ENCODE peak calls at places on chromosomes 13 and 19, in eight cellular contexts. K is heart right ventricle, F is astrocyte of the cerebellum, P is OCI-LY7, G is lower leg skin, M is uterus, J is upper lobe of left lung, U is tibial artery. C is an unnamed sample.

GRCh38 chr13:95382906-95383305 is 81.7 kb upstream of the ABCC4 start:
- DNase-seq in K (no peak), G (no peak), U (no peak), M (no peak), J (no peak), F (no peak), P (no peak), C (no peak)

GRCh38 chr19:17240062-17240854 is 5.5 kb downstream of the NR2F6 start:
- DNase-seq in U (no peak), F (no peak), P (no peak), M (no peak), G (no peak), J (no peak), K (no peak), C (no peak)

GRCh38 chr13:49814551-49815270 is 22.2 kb upstream of the KPNA3 start:
- DNase-seq in F (no peak), J (no peak), M (no peak), P (no peak), G (no peak), K (no peak), U (no peak), C (no peak)

GRCh38 chr19:33501957-33502356 is 19.6 kb downstream of the PEPD start:
- DNase-seq in U (peak), P (no peak), K (no peak), G (no peak), J (no peak), F (no peak), M (no peak), C (no peak)

GRCh38 chr19:3006075-3006767 is 22.9 kb downstream of the TLE2 start:
- DNase-seq in F (no peak), J (no peak), K (no peak), P (peak), U (no peak), M (no peak), G (no peak), C (no peak)

GRCh38 chr13:72643339-72643989 is 84.0 kb downstream of the MZT1 start:
- DNase-seq in G (no peak), J (peak), M (no peak), F (peak), U (no peak), P (peak), K (peak), C (no peak)

GRCh38 chr13:87124785-87125074 is 546.4 kb upstream of the SLITRK5 start:
- DNase-seq in J (no peak), U (no peak), M (no peak), F (no peak), P (no peak), K (no peak), G (no peak), C (no peak)

GRCh38 chr13:59447031-59447430 is 716.7 kb downstream of the DIAPH3 start:
- DNase-seq in M (no peak), U (no peak), F (no peak), G (no peak), J (no peak), K (no peak), P (no peak), C (no peak)

GRCh38 chr13:26942184-26942583 is 181.6 kb upstream of the GPR12 start:
- DNase-seq in K (no peak), J (no peak), U (no peak), P (no peak), M (no peak), F (no peak), G (no peak), C (no peak)

GRCh38 chr13:78121459-78122348 is 203.1 kb upstream of the EDNRB start:
- DNase-seq in F (peak), G (no peak), K (peak), M (peak), J (peak), P (peak), U (no peak), C (no peak)

GRCh38 chr19:43527860-43528622 is 1.0 kb upstream of the ETHE1 start:
- DNase-seq in M (peak), J (peak), U (peak), K (peak), G (no peak), P (no peak), F (no peak), C (peak)

GRCh38 chr19:18023596-18024212 is 15.7 kb downstream of the ARRDC2 start:
- DNase-seq in U (peak), F (no peak), J (peak), M (peak), P (peak), K (peak), G (peak), C (peak)

GRCh38 chr13:111531505-111531904 is 211.1 kb downstream of the TEX29 start:
- DNase-seq in U (no peak), M (no peak), F (no peak), P (no peak), G (no peak), K (no peak), J (no peak), C (no peak)

GRCh38 chr19:57280913-57281425 is 684 bp downstream of the ZNF460 start:
- DNase-seq in F (no peak), G (no peak), U (no peak), J (no peak), P (peak), M (no peak), K (no peak), C (no peak)

GRCh38 chr13:30037766-30038165 is 187.3 kb upstream of the UBL3 start:
- DNase-seq in K (no peak), J (no peak), U (no peak), F (peak), M (no peak), G (no peak), P (no peak), C (no peak)

GRCh38 chr13:50654341-50654740 is 189.2 kb downstream of the DLEU7 start:
- DNase-seq in U (no peak), F (no peak), M (no peak), J (no peak), P (no peak), G (no peak), K (no peak), C (no peak)

GRCh38 chr19:43563816-43564215 is 11.5 kb downstream of the XRCC1 start:
- DNase-seq in F (no peak), G (no peak), J (no peak), M (no peak), U (no peak), P (no peak), K (no peak), C (no peak)

GRCh38 chr19:1324792-1325567 is 39.3 kb downstream of the EFNA2 start:
- DNase-seq in P (no peak), J (peak), G (peak), U (no peak), M (peak), K (peak), F (peak), C (peak)

GRCh38 chr19:12721656-12722565 is 1.8 kb downstream of the TNPO2 start:
- DNase-seq in M (peak), F (no peak), G (peak), P (peak), U (peak), J (peak), K (peak), C (peak)

GRCh38 chr13:28031220-28031903 is 42.9 kb upstream of the URAD start:
- DNase-seq in J (peak), M (no peak), K (peak), P (no peak), U (peak), G (peak), F (no peak), C (no peak)

GRCh38 chr13:88288326-88288725 is 617.2 kb downstream of the SLITRK5 start:
- DNase-seq in M (no peak), G (no peak), U (no peak), F (no peak), J (no peak), K (no peak), P (no peak), C (no peak)

GRCh38 chr19:18500820-18501219 is 21.1 kb downstream of the ELL start:
- DNase-seq in F (no peak), M (peak), K (peak), U (peak), P (no peak), J (no peak), G (no peak), C (peak)

GRCh38 chr19:50178859-50179537 is 15.9 kb upstream of the IZUMO2 start:
- DNase-seq in U (no peak), F (no peak), K (no peak), M (no peak), P (peak), G (no peak), J (no peak), C (no peak)

GRCh38 chr13:29955137-29955650 is 104.8 kb upstream of the UBL3 start:
- DNase-seq in G (no peak), F (no peak), M (no peak), P (no peak), J (no peak), U (no peak), K (no peak), C (no peak)

GRCh38 chr19:31329819-31330218 is 19.4 kb downstream of the TSHZ3 start:
- DNase-seq in K (no peak), F (no peak), U (no peak), P (no peak), J (no peak), M (no peak), G (no peak), C (no peak)

GRCh38 chr19:14479985-14480694 is 5.0 kb upstream of the PTGER1 start:
- DNase-seq in P (peak), F (no peak), G (no peak), K (no peak), J (peak), U (no peak), M (no peak), C (peak)

GRCh38 chr19:31355330-31356289 is 6.4 kb upstream of the TSHZ3 start:
- DNase-seq in F (no peak), J (no peak), G (no peak), U (no peak), M (no peak), P (no peak), K (no peak), C (no peak)

GRCh38 chr13:43478178-43478577 is 308.6 kb downstream of the ENOX1 start:
- DNase-seq in K (no peak), M (no peak), U (no peak), F (no peak), P (no peak), J (no peak), G (no peak), C (no peak)

GRCh38 chr19:50974702-50975555 is 5.5 kb upstream of the KLK6 start:
- DNase-seq in U (no peak), K (no peak), J (no peak), M (no peak), P (no peak), F (no peak), G (no peak), C (no peak)

GRCh38 chr19:55152017-55152416 is 3.0 kb upstream of the TNNT1 start:
- DNase-seq in F (no peak), K (no peak), G (no peak), P (peak), U (no peak), M (no peak), J (no peak), C (no peak)

GRCh38 chr19:50912727-50913716 is 1.8 kb upstream of the KLK4 start:
- DNase-seq in U (no peak), J (no peak), P (no peak), F (no peak), K (no peak), G (no peak), M (no peak), C (no peak)

GRCh38 chr13:113883921-113884804 is 20.3 kb upstream of the GAS6 start:
- DNase-seq in U (peak), P (no peak), G (no peak), M (no peak), F (no peak), K (no peak), J (no peak), C (no peak)

GRCh38 chr13:101019126-101019525 is 344.5 kb upstream of the TMTC4 start:
- DNase-seq in J (no peak), P (no peak), M (no peak), G (no peak), U (no peak), F (peak), K (no peak), C (no peak)

GRCh38 chr13:31101511-31102170 is 60.1 kb downstream of the HSPH1 start:
- DNase-seq in P (no peak), F (no peak), M (no peak), U (no peak), J (no peak), K (peak), G (no peak), C (no peak)

GRCh38 chr19:49119411-49120324 is at the start of gene PPFIA3:
- DNase-seq in F (no peak), M (no peak), U (peak), G (no peak), K (peak), P (no peak), J (peak), C (peak)

GRCh38 chr13:36432106-36432544 is at the start of gene CCNA1:
- DNase-seq in G (no peak), U (no peak), J (peak), F (no peak), K (peak), M (peak), P (no peak), C (peak)

GRCh38 chr19:54449701-54450069 is 686 bp downstream of the LENG8 start:
- DNase-seq in M (no peak), J (no peak), G (no peak), U (no peak), P (no peak), K (no peak), F (no peak), C (no peak)

GRCh38 chr13:85197431-85197830 is 601.8 kb downstream of the SLITRK6 start:
- DNase-seq in F (no peak), G (no peak), U (no peak), K (no peak), J (no peak), M (no peak), P (no peak), C (no peak)

GRCh38 chr13:75635101-75635620 is 969 bp upstream of the LMO7 start:
- DNase-seq in M (no peak), P (no peak), F (no peak), G (no peak), K (no peak), U (no peak), J (no peak), C (no peak)
- H3K4me3 ChIP-seq in M (peak), P (peak), F (peak), G (peak), K (peak), U (peak), J (peak), C (peak)

DNA sequence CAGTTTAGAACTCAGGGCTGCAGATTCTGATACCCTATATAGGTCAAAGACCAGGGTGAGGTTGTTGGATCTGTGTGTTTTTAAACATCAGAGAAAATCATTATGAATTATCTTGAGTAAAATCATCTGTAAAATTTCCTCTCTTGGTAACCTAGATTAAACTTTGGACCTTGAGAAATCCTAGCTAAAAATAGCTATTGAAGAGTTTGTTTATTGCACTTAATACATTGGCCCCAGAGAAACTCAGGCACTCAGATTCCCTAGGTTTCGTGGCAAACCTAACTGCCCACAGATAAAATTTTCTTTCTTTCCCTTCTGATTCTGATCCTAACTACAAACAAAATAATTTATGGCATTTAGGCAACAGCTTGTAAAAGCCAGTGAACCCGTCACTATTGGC is 102.3 kb downstream of the GPC6 start:
- DNase-seq in M (no peak), G (no peak), F (no peak), K (no peak), P (no peak), J (no peak), U (no peak), C (no peak)
- H3K4me3 ChIP-seq in M (no peak), G (no peak), F (no peak), K (no peak), P (no peak), J (no peak), U (no peak), C (no peak)

GRCh38 chr19:47330466-47330869 is 1.5 kb upstream of the C5AR2 start:
- DNase-seq in U (no peak), J (no peak), P (no peak), F (no peak), G (peak), K (no peak), M (no peak), C (no peak)

GRCh38 chr19:47331931-47332547 is at the start of gene C5AR2:
- DNase-seq in J (no peak), K (no peak), P (no peak), F (no peak), U (no peak), G (peak), M (no peak), C (peak)

DNA sequence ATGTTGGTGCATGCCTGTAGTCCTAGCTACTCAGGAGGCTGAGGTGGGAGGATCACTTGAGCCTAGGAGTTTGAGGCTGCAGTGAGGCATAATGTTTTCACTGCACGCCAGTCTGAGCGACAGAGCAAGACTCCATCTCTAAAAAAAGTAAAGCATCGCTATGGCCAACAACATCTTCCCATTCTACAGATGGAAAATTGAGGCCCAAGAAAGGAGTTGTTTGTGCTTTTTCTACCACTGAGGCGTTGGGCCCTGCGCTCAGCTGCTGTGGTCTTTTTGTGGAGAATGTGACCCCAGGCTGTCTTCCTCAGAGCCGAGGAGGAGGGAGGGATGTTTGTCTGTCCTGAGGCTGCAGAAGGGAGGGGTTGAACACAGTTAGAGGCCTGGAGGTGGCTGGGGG is 485 bp upstream of the C5AR2 start:
- DNase-seq in M (no peak), K (no peak), G (no peak), P (no peak), F (no peak), U (no peak), J (no peak), C (no peak)
- H3K4me3 ChIP-seq in M (no peak), K (no peak), G (no peak), P (no peak), F (no peak), U (no peak), J (no peak), C (no peak)

GRCh38 chr19:44820648-44821609 is 12.0 kb downstream of the BCAM start:
- DNase-seq in K (peak), M (peak), G (no peak), F (no peak), P (no peak), J (no peak), U (peak), C (peak)

GRCh38 chr19:44824758-44825157 is 15.9 kb downstream of the BCAM start:
- DNase-seq in J (peak), F (no peak), P (no peak), G (no peak), U (no peak), K (no peak), M (no peak), C (no peak)

GRCh38 chr19:44823373-44823698 is 14.4 kb downstream of the BCAM start:
- DNase-seq in M (no peak), G (no peak), F (no peak), K (no peak), U (no peak), J (no peak), P (no peak), C (no peak)

GRCh38 chr19:44822177-44822576 is 13.3 kb downstream of the BCAM start:
- DNase-seq in P (no peak), K (peak), M (no peak), J (no peak), U (peak), G (no peak), F (no peak), C (no peak)

DNA sequence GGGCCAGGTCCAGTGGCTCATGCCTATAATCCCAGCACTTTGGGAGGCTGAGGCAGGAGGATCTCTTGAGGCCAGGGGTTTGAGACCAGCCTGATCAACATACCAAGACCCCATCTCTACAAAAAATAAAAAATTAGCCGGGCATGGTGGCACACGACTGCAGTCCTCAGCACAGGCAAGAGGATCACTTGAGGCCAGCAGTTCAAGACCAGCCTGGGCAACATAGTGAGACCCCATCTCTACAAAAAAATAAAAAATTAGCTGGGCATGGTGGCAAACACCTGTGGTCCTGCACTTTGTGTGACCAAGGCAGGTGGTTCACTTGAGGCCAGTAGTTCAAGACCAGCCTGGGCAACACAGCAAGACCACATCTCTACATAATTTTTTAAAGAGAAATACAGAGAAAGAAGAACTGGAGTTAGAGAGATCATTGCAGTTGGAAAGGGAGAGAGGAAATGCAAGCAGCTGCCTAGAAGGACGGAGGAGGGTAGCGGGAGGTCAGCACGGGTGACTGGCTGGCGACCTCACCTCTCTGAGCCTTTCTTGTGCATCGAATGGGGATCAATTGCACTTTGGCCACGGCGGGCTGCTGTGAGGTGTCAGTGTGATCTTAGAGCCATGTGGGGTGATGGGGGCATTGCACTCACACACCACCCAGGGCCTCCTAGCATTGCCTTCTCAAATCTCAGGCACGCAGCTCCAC is 13.9 kb downstream of the BCAM start:
- DNase-seq in P (no peak), G (no peak), K (no peak), U (no peak), J (no peak), F (no peak), M (no peak), C (no peak)
- H3K4me3 ChIP-seq in P (no peak), G (no peak), K (no peak), U (no peak), J (no peak), F (no peak), M (no peak), C (no peak)

GRCh38 chr19:44951179-44952159 is 3.7 kb upstream of the CLPTM1 start:
- DNase-seq in P (peak), M (peak), G (peak), F (peak), K (peak), U (peak), J (peak), C (peak)
- H3K4me3 ChIP-seq in P (no peak), M (no peak), G (no peak), F (no peak), K (no peak), U (no peak), J (no peak), C (no peak)

GRCh38 chr19:6925801-6926751 is 38.7 kb downstream of the ADGRE1 start:
- DNase-seq in G (no peak), F (no peak), M (no peak), J (no peak), P (no peak), K (no peak), U (no peak), C (no peak)
- H3K4me3 ChIP-seq in G (no peak), F (no peak), M (no peak), J (no peak), P (no peak), K (no peak), U (no peak), C (no peak)

GRCh38 chr19:34959021-34959420 is 5.0 kb downstream of the ZNF792 start:
- DNase-seq in P (no peak), K (no peak), J (no peak), G (no peak), M (no peak), F (no peak), U (no peak), C (no peak)
- H3K4me3 ChIP-seq in P (no peak), K (no peak), J (no peak), G (no peak), M (no peak), F (no peak), U (no peak), C (no peak)

GRCh38 chr13:46168341-46168740 is 13.6 kb downstream of the LCP1 start:
- DNase-seq in F (no peak), P (no peak), U (no peak), M (peak), J (peak), G (peak), K (no peak), C (no peak)
- H3K4me3 ChIP-seq in F (no peak), P (peak), U (no peak), M (no peak), J (peak), G (no peak), K (no peak), C (no peak)

DNA sequence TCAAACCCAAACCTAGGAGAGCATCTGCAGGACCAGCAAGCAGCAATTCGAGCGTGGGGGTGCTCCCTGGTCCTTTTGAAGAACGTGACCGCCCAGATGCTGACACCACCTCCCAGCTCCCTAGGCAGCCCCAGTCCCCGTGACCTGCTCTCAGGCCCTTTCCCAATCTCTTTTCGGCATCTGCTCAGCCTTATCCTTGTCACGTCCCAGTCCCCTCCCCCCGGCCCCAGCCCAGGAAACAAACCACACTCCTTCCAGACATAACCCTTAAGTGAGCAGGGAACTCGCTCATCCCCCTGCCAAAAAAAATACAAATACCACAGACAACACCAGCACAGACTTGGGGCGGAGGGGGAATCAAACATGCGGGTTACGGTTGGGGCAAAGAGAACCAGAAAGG is 3.3 kb downstream of the MLLT1 start:
- DNase-seq in F (no peak), U (peak), K (no peak), J (peak), P (no peak), M (peak), G (peak), C (peak)
- H3K4me3 ChIP-seq in F (no peak), U (no peak), K (no peak), J (peak), P (no peak), M (no peak), G (no peak), C (no peak)